ENCODE peak calls at places on chromosomes 7 and 10, in seven cellular contexts. One of them, this sample, is unnamed.

GRCh38 chr7:35652124-35652523 is 42.8 kb downstream of the HERPUD2 start:
- DNase-seq in MCF 10A: no peak
- DNase-seq in AG04449: no peak
- DNase-seq in fibroblast of lung: no peak
- DNase-seq in GM20000: no peak
- DNase-seq in mesothelial cell of epicardium: no peak
- DNase-seq in GM10248: no peak
- DNase-seq in this sample: no peak

GRCh38 chr10:125011926-125012705 is 70.2 kb downstream of the ZRANB1 start:
- DNase-seq in MCF 10A: no peak
- DNase-seq in GM10248: no peak
- DNase-seq in AG04449: no peak
- DNase-seq in mesothelial cell of epicardium: no peak
- DNase-seq in fibroblast of lung: no peak
- DNase-seq in GM20000: no peak
- DNase-seq in this sample: no peak

GRCh38 chr7:112131016-112131415 is 75.2 kb downstream of the DOCK4 start:
- DNase-seq in fibroblast of lung: no peak
- DNase-seq in AG04449: no peak
- DNase-seq in GM20000: no peak
- DNase-seq in GM10248: no peak
- DNase-seq in MCF 10A: no peak
- DNase-seq in mesothelial cell of epicardium: no peak
- DNase-seq in this sample: no peak

GRCh38 chr7:98840604-98841508 is 29.0 kb downstream of the TMEM130 start:
- DNase-seq in GM20000: no peak
- DNase-seq in mesothelial cell of epicardium: no peak
- DNase-seq in GM10248: no peak
- DNase-seq in fibroblast of lung: no peak
- DNase-seq in MCF 10A: peak; percentile 83
- DNase-seq in AG04449: no peak
- DNase-seq in this sample: no peak

GRCh38 chr10:126576336-126576735 is 94.2 kb downstream of the C10orf90 start:
- DNase-seq in AG04449: no peak
- DNase-seq in mesothelial cell of epicardium: no peak
- DNase-seq in fibroblast of lung: peak; percentile 54
- DNase-seq in GM10248: no peak
- DNase-seq in GM20000: no peak
- DNase-seq in MCF 10A: peak; percentile 45
- DNase-seq in this sample: no peak

GRCh38 chr7:20798081-20798693 is 11.5 kb upstream of the SP8 start:
- DNase-seq in GM10248: peak; percentile 85
- DNase-seq in GM20000: peak; percentile 92
- DNase-seq in MCF 10A: peak; percentile 57
- DNase-seq in AG04449: no peak
- DNase-seq in fibroblast of lung: no peak
- DNase-seq in mesothelial cell of epicardium: no peak
- DNase-seq in this sample: peak; percentile 89

GRCh38 chr7:154684651-154685563 is 318.0 kb downstream of the PAXIP1 start:
- DNase-seq in GM10248: no peak
- DNase-seq in AG04449: no peak
- DNase-seq in fibroblast of lung: no peak
- DNase-seq in mesothelial cell of epicardium: no peak
- DNase-seq in GM20000: no peak
- DNase-seq in MCF 10A: no peak
- DNase-seq in this sample: no peak

GRCh38 chr10:47344996-47345870 is 2.9 kb upstream of the RBP3 start:
- DNase-seq in GM20000: no peak
- DNase-seq in GM10248: no peak
- DNase-seq in fibroblast of lung: no peak
- DNase-seq in AG04449: no peak
- DNase-seq in MCF 10A: no peak
- DNase-seq in mesothelial cell of epicardium: no peak
- DNase-seq in this sample: no peak

GRCh38 chr7:149459540-149460433 is 1.1 kb downstream of the ZNF777 start:
- DNase-seq in fibroblast of lung: no peak
- DNase-seq in GM10248: peak; percentile 66
- DNase-seq in mesothelial cell of epicardium: no peak
- DNase-seq in GM20000: peak; percentile 85
- DNase-seq in AG04449: no peak
- DNase-seq in MCF 10A: no peak
- DNase-seq in this sample: peak; percentile 77

GRCh38 chr10:49679480-49679893 is at the start of gene C10orf53:
- DNase-seq in fibroblast of lung: peak; percentile 37
- DNase-seq in GM10248: peak; percentile 42
- DNase-seq in mesothelial cell of epicardium: peak; percentile 46
- DNase-seq in AG04449: no peak
- DNase-seq in GM20000: peak; percentile 70
- DNase-seq in MCF 10A: no peak
- DNase-seq in this sample: peak; percentile 63

GRCh38 chr10:123526356-123527079 is 139.6 kb upstream of the GPR26 start:
- DNase-seq in fibroblast of lung: no peak
- DNase-seq in AG04449: no peak
- DNase-seq in GM20000: no peak
- DNase-seq in mesothelial cell of epicardium: no peak
- DNase-seq in MCF 10A: no peak
- DNase-seq in GM10248: no peak
- DNase-seq in this sample: peak; percentile 6

GRCh38 chr10:1559311-1559710 is 178.0 kb downstream of the ADARB2 start:
- DNase-seq in MCF 10A: no peak
- DNase-seq in AG04449: no peak
- DNase-seq in GM20000: no peak
- DNase-seq in GM10248: no peak
- DNase-seq in mesothelial cell of epicardium: no peak
- DNase-seq in fibroblast of lung: no peak
- DNase-seq in this sample: no peak
- TF ChIP-seq CTCF in MCF 10A: no peak
- TF ChIP-seq CTCF in AG04449: no peak
- TF ChIP-seq CTCF in GM20000: no peak
- TF ChIP-seq CTCF in GM10248: no peak
- TF ChIP-seq CTCF in mesothelial cell of epicardium: no peak
- TF ChIP-seq CTCF in fibroblast of lung: no peak
- TF ChIP-seq CTCF in this sample: no peak

DNA sequence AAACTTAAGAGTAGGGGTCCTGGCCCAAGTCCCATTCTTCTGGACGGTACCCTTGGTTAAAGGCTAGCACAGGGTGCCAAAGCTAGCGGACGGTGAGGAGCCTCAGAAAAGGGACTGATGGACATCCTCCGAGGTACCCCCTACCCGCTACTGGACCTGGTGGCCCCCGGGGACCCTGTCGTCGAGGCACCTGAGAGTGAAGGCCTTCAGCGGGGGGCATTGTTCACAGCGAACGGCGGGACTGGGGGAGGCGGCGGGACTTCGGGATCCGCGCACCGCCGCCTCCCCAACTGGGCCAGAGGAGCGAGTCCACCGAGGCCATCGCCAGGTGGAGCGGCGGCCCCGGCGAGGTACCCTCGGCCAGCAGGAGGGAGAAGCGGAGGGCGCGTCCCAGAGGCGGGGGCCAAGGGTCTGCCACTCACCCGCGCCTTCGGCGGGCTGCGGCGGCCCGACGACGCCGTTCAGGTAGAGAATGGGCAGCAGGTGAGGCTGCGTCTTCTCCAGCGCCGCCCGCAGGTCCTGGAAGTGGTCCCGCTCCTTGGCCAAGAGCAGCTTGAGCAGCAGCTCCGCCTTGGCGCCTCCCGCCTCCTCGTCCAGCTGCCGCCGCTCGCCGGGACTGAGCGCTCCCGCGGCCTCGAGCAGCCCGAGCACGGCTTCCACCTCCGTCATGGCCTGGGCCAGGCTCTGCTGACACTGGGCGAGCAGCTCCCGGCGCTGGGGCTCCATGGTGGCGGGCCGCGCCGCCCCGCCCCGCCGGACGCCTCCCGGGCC is 575 bp downstream of the DLG5 start:
- DNase-seq in AG04449: no peak
- DNase-seq in MCF 10A: peak; percentile 54
- DNase-seq in fibroblast of lung: peak; percentile 28
- DNase-seq in mesothelial cell of epicardium: peak; percentile 33
- DNase-seq in GM10248: peak; percentile 56
- DNase-seq in GM20000: peak; percentile 77
- DNase-seq in this sample: peak; percentile 72
- TF ChIP-seq CTCF in AG04449: no peak
- TF ChIP-seq CTCF in MCF 10A: no peak
- TF ChIP-seq CTCF in fibroblast of lung: no peak
- TF ChIP-seq CTCF in mesothelial cell of epicardium: no peak
- TF ChIP-seq CTCF in GM10248: peak; percentile 5
- TF ChIP-seq CTCF in GM20000: no peak
- TF ChIP-seq CTCF in this sample: no peak

DNA sequence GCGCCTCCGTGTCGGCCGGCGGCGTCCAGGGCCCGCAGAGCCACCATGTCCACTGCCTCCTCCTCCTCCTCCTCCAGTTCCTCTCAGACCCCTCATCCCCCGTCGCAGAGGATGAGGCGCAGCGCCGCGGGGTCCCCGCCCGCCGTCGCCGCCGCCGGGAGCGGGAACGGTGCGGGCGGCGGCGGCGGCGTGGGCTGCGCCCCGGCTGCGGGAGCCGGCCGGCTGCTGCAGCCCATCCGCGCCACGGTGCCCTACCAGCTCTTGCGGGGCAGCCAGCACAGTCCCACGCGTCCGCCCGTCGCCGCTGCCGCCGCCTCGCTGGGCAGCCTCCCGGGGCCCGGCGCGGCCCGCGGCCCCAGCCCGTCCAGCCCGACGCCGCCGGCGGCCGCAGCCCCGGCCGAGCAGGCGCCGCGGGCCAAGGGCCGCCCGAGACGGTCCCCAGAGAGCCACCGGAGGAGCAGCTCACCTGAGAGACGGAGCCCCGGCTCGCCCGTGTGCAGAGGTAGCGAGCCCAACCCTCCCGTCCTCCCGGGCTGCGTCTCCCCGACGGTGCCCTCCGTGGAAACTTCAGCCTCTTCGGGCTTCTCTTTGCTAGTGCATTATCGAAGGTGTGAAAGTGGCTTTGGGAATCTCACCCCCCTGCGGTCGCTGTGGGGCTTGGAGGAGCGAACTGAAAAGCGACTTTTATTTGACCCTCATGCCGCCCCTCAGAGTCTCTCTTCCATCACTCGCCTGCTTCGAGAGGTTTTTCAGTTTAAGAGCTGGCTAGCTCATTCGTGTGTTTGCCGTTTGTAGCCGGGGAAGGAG is 913 bp downstream of the GLCCI1 start:
- DNase-seq in fibroblast of lung: peak; percentile 46
- DNase-seq in GM20000: peak; percentile 46
- DNase-seq in AG04449: no peak
- DNase-seq in mesothelial cell of epicardium: peak; percentile 21
- DNase-seq in MCF 10A: peak; percentile 51
- DNase-seq in GM10248: peak; percentile 20
- DNase-seq in this sample: peak; percentile 30
- TF ChIP-seq CTCF in fibroblast of lung: no peak
- TF ChIP-seq CTCF in GM20000: no peak
- TF ChIP-seq CTCF in AG04449: no peak
- TF ChIP-seq CTCF in mesothelial cell of epicardium: no peak
- TF ChIP-seq CTCF in MCF 10A: no peak
- TF ChIP-seq CTCF in GM10248: no peak
- TF ChIP-seq CTCF in this sample: no peak

GRCh38 chr10:69861251-69862240 is 59.8 kb downstream of the COL13A1 start:
- DNase-seq in GM10248: no peak
- DNase-seq in mesothelial cell of epicardium: no peak
- DNase-seq in fibroblast of lung: peak; percentile 83
- DNase-seq in GM20000: no peak
- DNase-seq in AG04449: no peak
- DNase-seq in MCF 10A: peak; percentile 94
- DNase-seq in this sample: no peak
- TF ChIP-seq CTCF in GM10248: no peak
- TF ChIP-seq CTCF in mesothelial cell of epicardium: no peak
- TF ChIP-seq CTCF in fibroblast of lung: peak; percentile 33
- TF ChIP-seq CTCF in GM20000: no peak
- TF ChIP-seq CTCF in AG04449: peak; percentile 36
- TF ChIP-seq CTCF in MCF 10A: peak; percentile 14
- TF ChIP-seq CTCF in this sample: no peak

GRCh38 chr7:4561775-4562174 is 120.3 kb upstream of the FOXK1 start:
- DNase-seq in GM20000: no peak
- DNase-seq in mesothelial cell of epicardium: no peak
- DNase-seq in GM10248: no peak
- DNase-seq in AG04449: no peak
- DNase-seq in fibroblast of lung: no peak
- DNase-seq in MCF 10A: no peak
- DNase-seq in this sample: no peak
- TF ChIP-seq CTCF in GM20000: no peak
- TF ChIP-seq CTCF in mesothelial cell of epicardium: no peak
- TF ChIP-seq CTCF in GM10248: no peak
- TF ChIP-seq CTCF in AG04449: no peak
- TF ChIP-seq CTCF in fibroblast of lung: no peak
- TF ChIP-seq CTCF in MCF 10A: no peak
- TF ChIP-seq CTCF in this sample: no peak

GRCh38 chr10:13356392-13356791 is 8.3 kb upstream of the SEPHS1 start:
- DNase-seq in GM20000: no peak
- DNase-seq in fibroblast of lung: no peak
- DNase-seq in AG04449: no peak
- DNase-seq in MCF 10A: no peak
- DNase-seq in GM10248: no peak
- DNase-seq in mesothelial cell of epicardium: no peak
- DNase-seq in this sample: no peak

GRCh38 chr10:13349776-13350274 is 1.7 kb upstream of the SEPHS1 start:
- DNase-seq in MCF 10A: no peak
- DNase-seq in mesothelial cell of epicardium: peak; percentile 30
- DNase-seq in AG04449: no peak
- DNase-seq in GM10248: no peak
- DNase-seq in GM20000: no peak
- DNase-seq in fibroblast of lung: peak; percentile 48
- DNase-seq in this sample: no peak

GRCh38 chr10:13354783-13355182 is 6.7 kb upstream of the SEPHS1 start:
- DNase-seq in GM10248: no peak
- DNase-seq in MCF 10A: no peak
- DNase-seq in AG04449: no peak
- DNase-seq in fibroblast of lung: no peak
- DNase-seq in mesothelial cell of epicardium: no peak
- DNase-seq in GM20000: no peak
- DNase-seq in this sample: no peak

GRCh38 chr10:13351340-13351915 is 3.3 kb upstream of the SEPHS1 start:
- DNase-seq in GM10248: peak; percentile 33
- DNase-seq in fibroblast of lung: no peak
- DNase-seq in GM20000: peak; percentile 32
- DNase-seq in MCF 10A: no peak
- DNase-seq in AG04449: no peak
- DNase-seq in mesothelial cell of epicardium: no peak
- DNase-seq in this sample: peak; percentile 43

GRCh38 chr10:13352519-13352918 is 4.4 kb upstream of the SEPHS1 start:
- DNase-seq in AG04449: no peak
- DNase-seq in GM10248: peak; percentile 71
- DNase-seq in MCF 10A: peak; percentile 9
- DNase-seq in GM20000: peak; percentile 75
- DNase-seq in fibroblast of lung: no peak
- DNase-seq in mesothelial cell of epicardium: no peak
- DNase-seq in this sample: peak; percentile 75
- TF ChIP-seq CTCF in AG04449: no peak
- TF ChIP-seq CTCF in GM10248: peak; percentile 60
- TF ChIP-seq CTCF in MCF 10A: no peak
- TF ChIP-seq CTCF in GM20000: peak; percentile 54
- TF ChIP-seq CTCF in fibroblast of lung: no peak
- TF ChIP-seq CTCF in mesothelial cell of epicardium: no peak
- TF ChIP-seq CTCF in this sample: peak; percentile 70

GRCh38 chr7:106294334-106294733 is 9.6 kb upstream of the NAMPT start:
- DNase-seq in mesothelial cell of epicardium: no peak
- DNase-seq in GM20000: no peak
- DNase-seq in GM10248: no peak
- DNase-seq in fibroblast of lung: no peak
- DNase-seq in MCF 10A: no peak
- DNase-seq in AG04449: no peak
- DNase-seq in this sample: no peak
- TF ChIP-seq CTCF in mesothelial cell of epicardium: no peak
- TF ChIP-seq CTCF in GM20000: no peak
- TF ChIP-seq CTCF in GM10248: no peak
- TF ChIP-seq CTCF in fibroblast of lung: peak; percentile 24
- TF ChIP-seq CTCF in MCF 10A: no peak
- TF ChIP-seq CTCF in AG04449: no peak
- TF ChIP-seq CTCF in this sample: no peak

This sample was measured in GM13976.